ENCODE peak calls at places on chromosomes 16 and 17, in eight cellular contexts. G, W, N, C, Y, A, U and L are unnamed samples.

GRCh38 chr17:43030137-43030767 is 5.2 kb downstream of the RND2 start:
- DNase-seq in G (no peak), W (no peak), N (no peak), C (no peak), Y (no peak), A (no peak), U (no peak), L (no peak)

GRCh38 chr17:50541916-50542688 is 4.9 kb upstream of the SPATA20 start:
- DNase-seq in G (peak; percentile 100), W (peak; percentile 53), N (peak; percentile 87), C (peak; percentile 95), Y (peak; percentile 92), A (no peak), U (peak; percentile 75), L (peak; percentile 90)

GRCh38 chr16:13331918-13332317 is 430.5 kb downstream of the SHISA9 start:
- DNase-seq in G (no peak), W (no peak), N (no peak), C (no peak), Y (no peak), A (no peak), U (no peak), L (no peak)

GRCh38 chr16:15457958-15458357 is 23.6 kb downstream of the BMERB1 start:
- DNase-seq in G (no peak), W (no peak), N (no peak), C (no peak), Y (no peak), A (no peak), U (no peak), L (no peak)

GRCh38 chr17:66526827-66527226 is 224.4 kb downstream of the PRKCA start:
- DNase-seq in G (no peak), W (no peak), N (peak; percentile 35), C (no peak), Y (no peak), A (no peak), U (no peak), L (no peak)

GRCh38 chr16:27977966-27978365 is 85.5 kb downstream of the GSG1L start:
- DNase-seq in G (no peak), W (peak; percentile 53), N (peak; percentile 63), C (no peak), Y (no peak), A (no peak), U (no peak), L (no peak)

GRCh38 chr17:79837888-79838540 is 1.2 kb downstream of the CBX4 start:
- DNase-seq in G (peak; percentile 62), W (peak; percentile 41), N (no peak), C (no peak), Y (no peak), A (no peak), U (no peak), L (no peak)

GRCh38 chr16:424623-425081 is 797 bp upstream of the RAB11FIP3 start:
- DNase-seq in G (no peak), W (no peak), N (peak; percentile 39), C (no peak), Y (no peak), A (no peak), U (peak; percentile 33), L (peak; percentile 57)

GRCh38 chr16:85617948-85618347 is 4.8 kb downstream of the GSE1 start:
- DNase-seq in G (no peak), W (no peak), N (no peak), C (no peak), Y (no peak), A (no peak), U (no peak), L (no peak)

GRCh38 chr17:1709971-1710806 is at the start of gene TLCD2:
- DNase-seq in G (peak; percentile 87), W (peak; percentile 52), N (peak; percentile 77), C (peak; percentile 89), Y (peak; percentile 78), A (peak; percentile 36), U (no peak), L (peak; percentile 77)

GRCh38 chr16:51152691-51153261 is 1.7 kb upstream of the SALL1 start:
- DNase-seq in G (peak; percentile 42), W (peak; percentile 53), N (no peak), C (no peak), Y (no peak), A (no peak), U (no peak), L (no peak)

GRCh38 chr17:21275579-21276339 is 8.8 kb upstream of the MAP2K3 start:
- DNase-seq in G (peak; percentile 97), W (peak; percentile 39), N (peak; percentile 85), C (peak; percentile 94), Y (peak; percentile 96), A (no peak), U (peak; percentile 87), L (peak; percentile 96)

GRCh38 chr16:85377388-85378144 is 235.6 kb upstream of the GSE1 start:
- DNase-seq in G (peak; percentile 83), W (no peak), N (peak; percentile 50), C (no peak), Y (no peak), A (no peak), U (no peak), L (no peak)

GRCh38 chr16:83835972-83836566 is 28.3 kb downstream of the HSBP1 start:
- DNase-seq in G (no peak), W (peak; percentile 77), N (peak; percentile 84), C (no peak), Y (no peak), A (peak; percentile 51), U (no peak), L (no peak)

GRCh38 chr17:42670199-42670924 is 6.4 kb downstream of the PLEKHH3 start:
- DNase-seq in G (peak; percentile 58), W (no peak), N (no peak), C (no peak), Y (peak; percentile 96), A (no peak), U (no peak), L (peak; percentile 37)

GRCh38 chr16:81604960-81605383 is 160.4 kb downstream of the CMIP start:
- DNase-seq in G (no peak), W (peak; percentile 88), N (peak; percentile 54), C (peak; percentile 42), Y (no peak), A (no peak), U (no peak), L (no peak)

GRCh38 chr16:90057738-90058173 is 19.4 kb downstream of the PRDM7 start:
- DNase-seq in G (no peak), W (peak; percentile 66), N (peak; percentile 94), C (peak; percentile 55), Y (no peak), A (peak; percentile 28), U (no peak), L (no peak)

GRCh38 chr17:8120520-8121443 is 2.5 kb upstream of the ALOXE3 start:
- DNase-seq in G (peak; percentile 71), W (no peak), N (peak; percentile 70), C (peak; percentile 79), Y (peak; percentile 97), A (peak; percentile 88), U (peak; percentile 41), L (peak; percentile 69)
- TF ChIP-seq CTCF in G (peak; percentile 49), W (peak; percentile 35), N (peak; percentile 27), C (peak; percentile 28), Y (peak; percentile 63), A (peak; percentile 35), U (peak; percentile 14), L (peak; percentile 18)

GRCh38 chr16:10598157-10598556 is 17.8 kb upstream of the EMP2 start:
- DNase-seq in G (no peak), W (no peak), N (no peak), C (no peak), Y (no peak), A (no peak), U (no peak), L (no peak)
- H3K4me1 ChIP-seq in G (no peaks in the 10 kb centered on the region), W (no peaks in the 10 kb centered on the region), N (peaks cover 25% of the 10 kb centered on the region), C (peaks cover 8% of the 10 kb centered on the region), Y (no peaks in the 10 kb centered on the region), A (peaks cover 15% of the 10 kb centered on the region), U (no peaks in the 10 kb centered on the region), L (no peaks in the 10 kb centered on the region)

GRCh38 chr16:29663020-29663828 is at the start of gene SPN:
- DNase-seq in G (no peak), W (no peak), N (no peak), C (no peak), Y (no peak), A (no peak), U (no peak), L (no peak)

GRCh38 chr16:29664133-29664912 is 1.3 kb downstream of the SPN start:
- DNase-seq in G (no peak), W (no peak), N (no peak), C (no peak), Y (no peak), A (no peak), U (no peak), L (no peak)

GRCh38 chr16:29667755-29668154 is 4.7 kb downstream of the SPN start:
- DNase-seq in G (no peak), W (no peak), N (no peak), C (no peak), Y (no peak), A (no peak), U (no peak), L (no peak)

GRCh38 chr16:29663829-29664132 is 734 bp downstream of the SPN start:
- DNase-seq in G (no peak), W (no peak), N (no peak), C (no peak), Y (no peak), A (no peak), U (no peak), L (no peak)

DNA sequence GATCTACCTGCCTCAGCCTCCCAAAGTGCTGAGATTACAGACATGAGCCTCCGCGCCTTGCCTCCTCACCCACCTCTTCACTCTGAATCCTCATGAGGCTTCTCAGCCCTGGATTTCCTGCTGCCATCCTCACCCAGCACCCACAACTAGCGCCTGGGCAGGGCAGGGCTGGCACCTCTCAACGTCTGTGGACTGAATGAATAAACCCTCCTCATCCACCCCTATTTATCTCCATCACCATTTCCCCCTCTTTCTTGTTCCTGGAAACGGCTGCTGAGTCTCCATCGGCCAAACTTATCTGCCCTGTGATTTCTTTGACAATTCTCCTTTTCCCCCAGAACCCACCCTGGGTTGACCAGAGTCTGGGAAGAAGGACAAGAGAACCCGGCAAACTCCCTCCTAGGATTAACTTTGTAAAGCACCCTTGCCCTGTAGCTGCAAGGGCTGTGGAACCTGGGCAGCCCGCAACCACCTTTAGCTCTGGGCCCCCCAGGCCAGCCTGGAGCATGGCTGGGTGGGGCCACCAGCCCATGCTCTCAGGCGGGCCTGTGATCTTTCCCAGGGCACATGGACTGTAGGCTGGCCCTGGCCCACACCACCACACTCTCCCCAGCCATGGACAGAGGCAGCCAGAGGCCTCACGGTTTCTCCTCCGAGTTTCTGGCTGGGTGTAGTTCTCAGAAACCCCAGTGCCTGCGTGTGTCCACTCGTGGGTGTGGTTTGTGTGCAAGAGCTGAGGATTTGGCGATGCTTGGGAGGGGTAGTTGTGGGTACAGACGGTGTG is 2.4 kb downstream of the SPN start:
- DNase-seq in G (no peak), W (no peak), N (no peak), C (no peak), Y (no peak), A (no peak), U (no peak), L (no peak)
- H3K27ac ChIP-seq in G (no peak overlapping the region), W (no peak overlapping the region), N (peak overlapping the region; percentile 88), C (peak overlapping the region; percentile 76), Y (no peak overlapping the region), A (no peak overlapping the region), U (no peak overlapping the region), L (no peak overlapping the region)

DNA sequence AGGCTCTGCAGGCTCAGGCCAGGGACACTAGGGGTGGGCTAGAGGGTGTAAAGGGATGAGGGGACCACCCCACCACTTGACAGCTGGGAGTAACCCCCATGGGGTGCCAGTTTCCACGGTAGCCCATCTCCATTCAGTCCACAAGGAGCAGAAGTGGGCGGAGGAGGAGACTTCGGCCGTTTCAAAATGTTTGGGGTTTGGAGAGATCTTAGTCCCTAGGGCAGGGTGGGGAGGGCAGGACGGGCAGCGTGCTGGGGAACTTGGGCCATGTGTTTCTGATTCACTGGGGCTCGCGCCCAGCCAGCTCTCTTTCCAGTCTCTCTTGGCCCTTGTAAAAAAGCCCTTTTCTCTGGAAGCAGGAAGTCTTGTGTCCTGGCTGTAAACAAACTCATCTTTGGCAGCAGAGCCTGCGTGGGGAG is 8.3 kb downstream of the CYGB start:
- DNase-seq in G (peak; percentile 83), W (peak; percentile 54), N (peak; percentile 95), C (peak; percentile 80), Y (no peak), A (no peak), U (peak; percentile 87), L (peak; percentile 86)
- TF ChIP-seq CTCF in G (no peak), W (no peak), N (no peak), C (no peak), Y (no peak), A (no peak), U (peak; percentile 1), L (no peak)